ENCODE peak calls at places on chromosomes 13 and 19, in nine cellular contexts. V, S, K, E, W, Q, N, D and A are unnamed samples.

GRCh38 chr13:64428196-64428595 is 2801.9 kb downstream of the PCDH9 start:
- DNase-seq in V (no peak), S (no peak), K (no peak), E (no peak), W (no peak), Q (peak; percentile 1), N (no peak), D (no peak), A (no peak)

GRCh38 chr19:31613683-31614219 is 264.5 kb upstream of the TSHZ3 start:
- DNase-seq in V (peak; percentile 13), S (no peak), K (no peak), E (no peak), W (no peak), Q (no peak), N (peak; percentile 28), D (no peak), A (no peak)

GRCh38 chr13:96862093-96862492 is 132.2 kb downstream of the OXGR1 start:
- DNase-seq in V (no peak), S (no peak), K (no peak), E (no peak), W (no peak), Q (no peak), N (no peak), D (no peak), A (no peak)

GRCh38 chr13:113040597-113041292 is 64.8 kb upstream of the F7 start:
- DNase-seq in V (no peak), S (no peak), K (no peak), E (no peak), W (no peak), Q (no peak), N (no peak), D (no peak), A (no peak)

GRCh38 chr13:41542281-41542680 is 84.9 kb downstream of the RGCC start:
- DNase-seq in V (no peak), S (no peak), K (no peak), E (no peak), W (no peak), Q (no peak), N (no peak), D (no peak), A (no peak)

GRCh38 chr19:51514866-51515481 is 13.4 kb upstream of the SIGLEC12 start:
- DNase-seq in V (no peak), S (no peak), K (no peak), E (peak; percentile 36), W (no peak), Q (peak; percentile 63), N (peak; percentile 39), D (no peak), A (peak; percentile 23)

GRCh38 chr19:31160346-31160926 is 188.8 kb downstream of the TSHZ3 start:
- DNase-seq in V (no peak), S (no peak), K (no peak), E (peak; percentile 30), W (no peak), Q (no peak), N (no peak), D (no peak), A (no peak)

GRCh38 chr13:59906413-59907027 is 257.2 kb downstream of the DIAPH3 start:
- DNase-seq in V (no peak), S (no peak), K (no peak), E (peak; percentile 37), W (no peak), Q (peak; percentile 9), N (no peak), D (no peak), A (no peak)

GRCh38 chr13:75326173-75327131 is 155.5 kb downstream of the TBC1D4 start:
- DNase-seq in V (no peak), S (no peak), K (no peak), E (peak; percentile 17), W (peak; percentile 32), Q (no peak), N (peak; percentile 47), D (no peak), A (no peak)

GRCh38 chr19:48490980-48491792 is 20.4 kb downstream of the LMTK3 start:
- DNase-seq in V (no peak), S (no peak), K (no peak), E (no peak), W (no peak), Q (peak; percentile 73), N (peak; percentile 42), D (peak; percentile 90), A (no peak)

GRCh38 chr13:100098445-100099116 is 9.7 kb downstream of the PCCA start:
- DNase-seq in V (no peak), S (no peak), K (no peak), E (no peak), W (no peak), Q (no peak), N (no peak), D (no peak), A (no peak)

GRCh38 chr13:90135558-90135957 is 1211.9 kb upstream of the MIR17HG start:
- DNase-seq in V (no peak), S (no peak), K (no peak), E (no peak), W (no peak), Q (no peak), N (no peak), D (no peak), A (no peak)

GRCh38 chr19:51691122-51692064 is 1.7 kb upstream of the SPACA6 start:
- DNase-seq in V (no peak), S (no peak), K (no peak), E (no peak), W (no peak), Q (peak; percentile 81), N (no peak), D (no peak), A (no peak)

GRCh38 chr19:6088677-6089063 is 21.6 kb downstream of the RFX2 start:
- DNase-seq in V (no peak), S (no peak), K (no peak), E (peak; percentile 37), W (no peak), Q (no peak), N (no peak), D (no peak), A (no peak)

GRCh38 chr19:588093-588742 is 1.5 kb upstream of the HCN2 start:
- DNase-seq in V (peak; percentile 79), S (no peak), K (peak; percentile 75), E (peak; percentile 77), W (peak; percentile 87), Q (peak; percentile 92), N (peak; percentile 75), D (peak; percentile 92), A (peak; percentile 49)

GRCh38 chr13:21399741-21400140 is 59.4 kb downstream of the ZDHHC20 start:
- DNase-seq in V (no peak), S (no peak), K (no peak), E (peak; percentile 15), W (no peak), Q (no peak), N (peak; percentile 20), D (no peak), A (no peak)

GRCh38 chr13:30936920-30937319 is 4.5 kb downstream of the TEX26 start:
- DNase-seq in V (no peak), S (no peak), K (no peak), E (no peak), W (no peak), Q (no peak), N (no peak), D (no peak), A (no peak)

GRCh38 chr13:29684441-29684840 is 89.0 kb upstream of the SLC7A1 start:
- DNase-seq in V (no peak), S (no peak), K (no peak), E (no peak), W (no peak), Q (no peak), N (peak; percentile 59), D (no peak), A (no peak)

GRCh38 chr19:13102416-13102665 is 317 bp downstream of the LYL1 start:
- DNase-seq in V (no peak), S (no peak), K (no peak), E (no peak), W (no peak), Q (no peak), N (no peak), D (no peak), A (no peak)

GRCh38 chr13:99124695-99125334 is 75.8 kb upstream of the UBAC2 start:
- DNase-seq in V (no peak), S (no peak), K (no peak), E (peak; percentile 41), W (no peak), Q (peak; percentile 40), N (peak; percentile 66), D (no peak), A (no peak)

GRCh38 chr13:74128171-74128767 is 5.9 kb downstream of the KLF12 start:
- DNase-seq in V (no peak), S (no peak), K (no peak), E (peak; percentile 71), W (no peak), Q (no peak), N (no peak), D (no peak), A (no peak)

GRCh38 chr13:27339299-27339698 is 68.7 kb downstream of the RASL11A start:
- DNase-seq in V (no peak), S (no peak), K (no peak), E (peak; percentile 28), W (no peak), Q (peak; percentile 73), N (peak; percentile 20), D (peak; percentile 86), A (no peak)

GRCh38 chr19:7376151-7376852 is 27.6 kb downstream of the ARHGEF18 start:
- DNase-seq in V (no peak), S (no peak), K (no peak), E (no peak), W (no peak), Q (no peak), N (peak; percentile 59), D (peak; percentile 53), A (no peak)
- H3K27ac ChIP-seq in V (no peak overlapping the region), S (no peak overlapping the region), K (no peak overlapping the region), E (no peak overlapping the region), W (no peak overlapping the region), Q (no peak overlapping the region), N (no peak overlapping the region), D (no peak overlapping the region), A (no peak overlapping the region)

GRCh38 chr19:16587031-16588023 is 15.1 kb upstream of the SLC35E1 start:
- DNase-seq in V (no peak), S (no peak), K (no peak), E (peak; percentile 59), W (no peak), Q (no peak), N (peak; percentile 61), D (no peak), A (no peak)
- H3K27ac ChIP-seq in V (peak overlapping the region; percentile 77), S (peak overlapping the region; percentile 20), K (peak overlapping the region; percentile 83), E (no peak overlapping the region), W (peak overlapping the region; percentile 53), Q (no peak overlapping the region), N (peak overlapping the region; percentile 2), D (no peak overlapping the region), A (no peak overlapping the region)

DNA sequence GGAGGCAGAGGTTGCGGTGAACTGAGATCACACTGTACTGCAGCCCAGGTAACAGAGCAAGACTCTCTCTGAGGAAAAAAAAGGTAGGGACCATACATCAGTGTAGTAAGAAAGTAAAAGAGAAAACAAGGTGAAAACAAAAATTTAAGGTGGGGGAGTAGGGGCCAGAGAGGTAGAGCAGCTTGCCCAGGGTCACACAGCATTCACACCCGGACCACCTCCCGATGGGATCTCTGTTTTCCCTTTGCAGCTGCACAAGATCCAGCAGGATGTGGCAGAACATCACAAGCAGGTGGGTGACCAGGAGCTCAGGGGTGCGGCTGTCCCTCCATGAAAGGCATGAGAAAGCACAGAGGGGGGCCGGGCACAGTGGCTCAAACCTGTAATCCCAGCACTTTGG is 4.5 kb downstream of the TLE6 start:
- DNase-seq in V (no peak), S (no peak), K (no peak), E (no peak), W (no peak), Q (no peak), N (no peak), D (no peak), A (no peak)
- H3K27ac ChIP-seq in V (peak overlapping the region; percentile 77), S (peak overlapping the region; percentile 82), K (no peak overlapping the region), E (no peak overlapping the region), W (no peak overlapping the region), Q (no peak overlapping the region), N (no peak overlapping the region), D (no peak overlapping the region), A (no peak overlapping the region)

GRCh38 chr19:46772170-46773017 is 16.0 kb downstream of the SLC1A5 start:
- DNase-seq in V (no peak), S (no peak), K (no peak), E (no peak), W (no peak), Q (no peak), N (no peak), D (no peak), A (no peak)
- H3K27ac ChIP-seq in V (no peak overlapping the region), S (no peak overlapping the region), K (no peak overlapping the region), E (no peak overlapping the region), W (no peak overlapping the region), Q (no peak overlapping the region), N (no peak overlapping the region), D (no peak overlapping the region), A (no peak overlapping the region)